ENCODE peak calls at places on chromosomes 7 and 10, in five cellular contexts. P is heart right ventricle, Q is iPS DF 6.9, B is choroid plexus epithelial cell, L is OCI-LY7. I is an unnamed sample.

GRCh38 chr7:127114739-127115265 is 137.9 kb downstream of the GRM8 start:
- DNase-seq in P (no peak), Q (no peak), B (no peak), L (no peak), I (no peak)

GRCh38 chr7:74606101-74606908 is 51.2 kb upstream of the GTF2I start:
- DNase-seq in P (peak), Q (no peak), B (no peak), L (peak), I (peak)

GRCh38 chr10:13439771-13440708 is 88.8 kb downstream of the BEND7 start:
- DNase-seq in P (peak), Q (no peak), B (peak), L (peak), I (peak)

GRCh38 chr7:39686261-39686924 is 63.0 kb downstream of the RALA start:
- DNase-seq in P (no peak), Q (no peak), B (no peak), L (no peak), I (peak)

GRCh38 chr7:137592232-137592896 is 248.8 kb upstream of the PTN start:
- DNase-seq in P (peak), Q (peak), B (peak), L (peak), I (peak)

GRCh38 chr7:32495298-32496051 is at the start of gene AVL9:
- DNase-seq in P (peak), Q (peak), B (peak), L (peak), I (peak)

GRCh38 chr10:99233000-99233679 is 2.5 kb downstream of the HPSE2 start:
- DNase-seq in P (no peak), Q (no peak), B (no peak), L (no peak), I (no peak)

GRCh38 chr10:128530301-128530700 is 404.1 kb upstream of the MKI67 start:
- DNase-seq in P (no peak), Q (no peak), B (peak), L (peak), I (peak)

GRCh38 chr10:97810476-97810875 is 38.7 kb upstream of the SFRP5 start:
- DNase-seq in P (no peak), Q (no peak), B (peak), L (no peak), I (no peak)

GRCh38 chr7:141074162-141074989 is 512 bp downstream of the TMEM178B start:
- DNase-seq in P (no peak), Q (no peak), B (peak), L (no peak), I (peak)

GRCh38 chr7:82605247-82605864 is 161.8 kb upstream of the CACNA2D1 start:
- DNase-seq in P (peak), Q (peak), B (peak), L (peak), I (peak)

GRCh38 chr7:1291846-1292765 is 59.4 kb downstream of the UNCX start:
- DNase-seq in P (no peak), Q (no peak), B (no peak), L (no peak), I (no peak)

GRCh38 chr7:42254217-42254616 is 17.2 kb upstream of the GLI3 start:
- DNase-seq in P (no peak), Q (no peak), B (peak), L (no peak), I (no peak)

GRCh38 chr10:86520871-86521619 is 547 bp downstream of the WAPL start:
- DNase-seq in P (peak), Q (no peak), B (peak), L (peak), I (peak)

GRCh38 chr7:68041559-68041958 is 1044.9 kb downstream of the TYW1 start:
- DNase-seq in P (no peak), Q (no peak), B (no peak), L (no peak), I (no peak)

GRCh38 chr10:130109796-130110235 is 814 bp downstream of the C10orf143 start:
- DNase-seq in P (peak), Q (peak), B (peak), L (peak), I (peak)

GRCh38 chr7:112938895-112939588 is 147.6 kb downstream of the GPR85 start:
- DNase-seq in P (peak), Q (peak), B (peak), L (peak), I (no peak)

GRCh38 chr7:877312-878232 is 1.2 kb downstream of the GET4 start:
- DNase-seq in P (peak), Q (no peak), B (no peak), L (peak), I (peak)

GRCh38 chr10:7853892-7854289 is 35.6 kb downstream of the TAF3 start:
- DNase-seq in P (no peak), Q (no peak), B (no peak), L (no peak), I (no peak)

GRCh38 chr10:57972783-57973182 is 294.9 kb downstream of the IPMK start:
- DNase-seq in P (no peak), Q (no peak), B (no peak), L (no peak), I (no peak)

GRCh38 chr10:4129866-4130455 is 345.0 kb upstream of the KLF6 start:
- DNase-seq in P (no peak), Q (no peak), B (no peak), L (no peak), I (no peak)
- H3K4me3 ChIP-seq in P (no peak), Q (no peak), B (no peak), L (no peak), I (no peak)

GRCh38 chr7:101535333-101535732 is 93.8 kb downstream of the MYL10 start:
- DNase-seq in P (no peak), Q (no peak), B (no peak), L (no peak), I (no peak)
- H3K4me3 ChIP-seq in P (no peak), Q (no peak), B (no peak), L (no peak), I (no peak)

DNA sequence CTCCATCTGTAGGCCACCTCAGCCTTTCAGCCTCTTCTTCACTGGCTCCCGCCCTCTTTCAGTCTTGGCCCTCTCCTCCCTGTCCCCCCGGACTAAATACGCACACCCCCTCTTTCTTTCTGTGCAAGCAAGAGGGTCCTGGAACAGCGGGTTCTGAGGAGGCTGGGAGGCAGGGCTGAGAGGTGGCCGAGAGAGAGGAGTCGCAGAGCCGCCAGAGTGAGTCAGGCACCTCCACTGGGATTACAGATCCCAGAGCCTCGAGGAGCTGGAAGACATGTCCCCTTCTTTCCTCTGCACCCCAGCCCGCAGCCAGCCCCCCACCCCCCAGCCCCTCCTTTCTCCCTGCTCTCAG is at the start of gene CCDC136:
- DNase-seq in P (no peak), Q (no peak), B (no peak), L (no peak), I (no peak)
- H3K4me3 ChIP-seq in P (peak), Q (peak), B (peak), L (peak), I (peak)

GRCh38 chr7:106514887-106515286 is 146.1 kb downstream of the CCDC71L start:
- DNase-seq in P (no peak), Q (no peak), B (no peak), L (no peak), I (no peak)

GRCh38 chr7:106515321-106515720 is 145.6 kb downstream of the CCDC71L start:
- DNase-seq in P (no peak), Q (no peak), B (no peak), L (no peak), I (no peak)

GRCh38 chr7:106517508-106517907 is 143.4 kb downstream of the CCDC71L start:
- DNase-seq in P (no peak), Q (no peak), B (no peak), L (no peak), I (no peak)

DNA sequence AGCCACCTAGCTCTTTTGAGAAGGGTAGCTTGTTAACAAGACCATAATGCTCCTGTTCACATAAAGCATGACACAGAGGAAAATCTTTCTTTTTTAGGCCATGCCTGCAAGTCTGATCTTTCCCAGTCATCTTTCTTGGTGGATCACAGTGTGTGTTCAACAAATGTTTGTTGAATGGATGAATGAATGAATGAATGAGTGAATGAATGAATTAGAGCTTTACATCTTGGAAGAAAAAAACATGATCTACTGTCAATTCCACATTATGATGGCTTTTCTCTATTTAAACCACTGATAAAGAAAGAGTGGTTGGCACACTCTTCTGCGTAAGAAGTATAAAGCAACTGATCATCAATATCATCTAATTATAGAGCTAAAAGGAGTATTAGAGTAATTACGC is 148.7 kb downstream of the CCDC71L start:
- DNase-seq in P (no peak), Q (no peak), B (no peak), L (no peak), I (no peak)
- H3K4me3 ChIP-seq in P (no peak), Q (no peak), B (no peak), L (no peak), I (no peak)

GRCh38 chr7:106868364-106868763 is 3.3 kb downstream of the PIK3CG start:
- DNase-seq in P (no peak), Q (no peak), B (no peak), L (no peak), I (no peak)

GRCh38 chr7:106865130-106866115 is at the start of gene PIK3CG:
- DNase-seq in P (no peak), Q (no peak), B (no peak), L (peak), I (peak)

GRCh38 chr7:106864298-106865081 is 592 bp upstream of the PIK3CG start:
- DNase-seq in P (no peak), Q (no peak), B (no peak), L (peak), I (peak)

GRCh38 chr7:106867641-106868351 is 2.7 kb downstream of the PIK3CG start:
- DNase-seq in P (no peak), Q (no peak), B (no peak), L (no peak), I (no peak)

DNA sequence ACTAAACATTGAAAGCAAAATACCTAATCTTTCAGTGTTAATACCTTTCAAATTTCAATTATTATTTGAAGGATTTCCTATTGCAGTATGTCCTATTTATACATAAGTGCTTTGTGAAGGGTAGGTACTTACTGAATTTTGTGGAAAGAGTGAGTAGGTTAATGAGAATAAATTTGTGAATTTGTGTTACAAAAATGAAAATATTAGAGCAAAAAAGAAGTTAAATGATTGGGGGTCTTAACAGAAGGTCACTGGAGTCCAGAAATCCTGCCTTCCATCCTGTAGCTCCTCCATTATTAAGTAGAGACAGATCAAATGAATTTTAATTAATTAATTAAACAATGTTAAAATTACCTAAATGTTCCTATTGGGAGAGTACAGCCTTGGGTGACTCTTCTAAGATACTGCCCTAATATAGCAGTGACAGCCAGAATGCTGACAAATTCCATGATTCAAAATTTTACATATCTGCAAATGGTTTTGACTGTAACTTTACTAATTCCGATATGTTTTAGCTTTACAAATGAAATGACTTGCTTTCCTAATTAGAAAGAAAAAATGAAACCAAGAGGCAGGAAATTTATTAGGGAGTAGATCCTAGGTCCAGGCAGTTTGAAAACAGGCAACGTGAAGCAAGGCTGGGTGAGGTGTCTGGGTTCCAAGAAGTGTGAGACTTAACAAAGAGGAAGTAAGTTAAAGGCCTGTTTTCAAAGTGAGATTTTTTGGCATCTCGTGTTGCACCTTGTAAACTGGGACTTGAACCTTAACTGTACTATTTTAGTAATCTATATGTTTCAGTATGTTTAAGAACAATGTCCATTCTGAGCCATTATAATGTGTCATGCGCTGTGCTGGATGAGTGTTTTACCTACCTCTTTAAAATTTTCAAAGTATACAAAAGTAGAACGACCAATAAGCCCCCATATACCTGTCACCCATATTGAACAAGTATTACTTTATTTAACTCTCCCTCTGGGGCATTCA is 1.5 kb downstream of the PIK3CG start:
- DNase-seq in P (no peak), Q (no peak), B (no peak), L (peak), I (peak)
- H3K4me3 ChIP-seq in P (no peak), Q (no peak), B (no peak), L (peak), I (peak)

DNA sequence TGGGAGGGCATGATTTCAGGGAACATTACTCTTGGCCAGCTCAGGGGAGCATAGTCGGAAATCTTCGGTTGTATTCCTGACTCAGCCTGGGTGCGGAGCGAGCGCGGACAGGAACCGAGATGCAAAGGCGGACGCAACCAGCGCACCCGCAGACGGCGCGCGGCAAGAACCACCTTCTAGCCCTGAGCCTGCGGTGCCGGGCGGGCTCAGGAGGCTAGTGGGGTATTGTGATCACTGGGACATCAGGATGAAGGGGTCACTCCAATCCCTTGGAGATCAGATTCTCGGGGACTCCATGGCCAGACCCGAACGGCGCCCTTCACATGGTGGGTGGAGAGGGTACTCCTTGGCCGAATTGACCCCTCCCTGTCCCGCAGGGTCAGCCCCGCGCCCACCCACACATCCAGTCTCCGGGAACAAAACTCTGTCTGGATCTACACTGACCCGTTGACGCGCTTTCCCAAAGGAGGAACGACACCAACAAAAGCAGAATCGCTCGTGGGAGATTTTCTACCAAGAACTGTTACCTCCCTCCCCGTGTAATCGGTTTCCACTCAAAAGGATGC is 730.5 kb downstream of the ZWINT start:
- DNase-seq in P (no peak), Q (no peak), B (no peak), L (no peak), I (no peak)
- H3K4me3 ChIP-seq in P (peak), Q (peak), B (peak), L (no peak), I (no peak)